ENCODE peak calls at places on chromosome 14, in seven cellular contexts. W is WTC11, V is BE2C, R is astrocyte of the spinal cord, K is GDM1, C is left ventricle myocardium inferior, D is NCI-H226. A is an unnamed sample.

GRCh38 chr14:98941481-98941880 is 330.5 kb downstream of the BCL11B start:
- DNase-seq in W (no peak), V (no peak), R (no peak), K (no peak), C (no peak), D (no peak), A (no peak)

GRCh38 chr14:75636100-75636692 is 24.5 kb downstream of the ERG28 start:
- DNase-seq in W (peak), V (peak), R (peak), K (no peak), C (no peak), D (no peak), A (peak)

GRCh38 chr14:35416108-35416750 is 11.7 kb upstream of the NFKBIA start:
- DNase-seq in W (no peak), V (no peak), R (no peak), K (no peak), C (no peak), D (no peak), A (no peak)

GRCh38 chr14:75513911-75514672 is 8.2 kb upstream of the BATF start:
- DNase-seq in W (no peak), V (no peak), R (no peak), K (no peak), C (no peak), D (no peak), A (no peak)

GRCh38 chr14:104845834-104846441 is 19.1 kb upstream of the CEP170B start:
- DNase-seq in W (no peak), V (no peak), R (no peak), K (no peak), C (no peak), D (no peak), A (no peak)

GRCh38 chr14:75132374-75133086 is 5.7 kb upstream of the NEK9 start:
- DNase-seq in W (peak), V (peak), R (peak), K (peak), C (no peak), D (peak), A (no peak)

GRCh38 chr14:54589843-54590242 is 22.9 kb downstream of the SAMD4A start:
- DNase-seq in W (no peak), V (no peak), R (no peak), K (no peak), C (no peak), D (no peak), A (no peak)

GRCh38 chr14:50619569-50620141 is 48.5 kb downstream of the SAV1 start:
- DNase-seq in W (no peak), V (no peak), R (peak), K (peak), C (no peak), D (no peak), A (no peak)

GRCh38 chr14:59028476-59029202 is 159.8 kb upstream of the DAAM1 start:
- DNase-seq in W (peak), V (peak), R (peak), K (peak), C (peak), D (peak), A (peak)

GRCh38 chr14:74952697-74953484 is 2.5 kb downstream of the PGF start:
- DNase-seq in W (no peak), V (no peak), R (no peak), K (peak), C (no peak), D (no peak), A (no peak)

GRCh38 chr14:89841855-89842254 is 112.7 kb downstream of the EFCAB11 start:
- DNase-seq in W (peak), V (no peak), R (no peak), K (no peak), C (no peak), D (no peak), A (no peak)

GRCh38 chr14:104665092-104665662 is 24.2 kb upstream of the INF2 start:
- DNase-seq in W (no peak), V (no peak), R (no peak), K (no peak), C (no peak), D (no peak), A (no peak)

GRCh38 chr14:54728700-54729527 is 162.0 kb downstream of the SAMD4A start:
- DNase-seq in W (no peak), V (no peak), R (no peak), K (no peak), C (no peak), D (no peak), A (no peak)

GRCh38 chr14:26252176-26252575 is 345.7 kb downstream of the NOVA1 start:
- DNase-seq in W (no peak), V (no peak), R (no peak), K (no peak), C (no peak), D (no peak), A (no peak)

GRCh38 chr14:98130691-98131090 is 1141.3 kb downstream of the BCL11B start:
- DNase-seq in W (no peak), V (no peak), R (no peak), K (no peak), C (no peak), D (no peak), A (no peak)

GRCh38 chr14:61659582-61659981 is 35.7 kb upstream of the HIF1A start:
- DNase-seq in W (no peak), V (no peak), R (no peak), K (no peak), C (no peak), D (no peak), A (no peak)

GRCh38 chr14:80764496-80764895 is 177.0 kb downstream of the CEP128 start:
- DNase-seq in W (no peak), V (no peak), R (peak), K (no peak), C (no peak), D (peak), A (no peak)

GRCh38 chr14:63949696-63950095 is 96.9 kb downstream of the SYNE2 start:
- DNase-seq in W (no peak), V (no peak), R (peak), K (no peak), C (no peak), D (peak), A (no peak)

GRCh38 chr14:102171173-102172020 is 31.7 kb downstream of the WDR20 start:
- DNase-seq in W (no peak), V (no peak), R (no peak), K (no peak), C (no peak), D (no peak), A (no peak)

GRCh38 chr14:101215266-101215665 is 311.7 kb upstream of the RTL1 start:
- DNase-seq in W (no peak), V (no peak), R (no peak), K (no peak), C (no peak), D (no peak), A (no peak)

GRCh38 chr14:26995301-26995700 is 397.5 kb upstream of the NOVA1 start:
- DNase-seq in W (no peak), V (no peak), R (no peak), K (no peak), C (no peak), D (no peak), A (no peak)

GRCh38 chr14:21068521-21069387 is 1.4 kb upstream of the ARHGEF40 start:
- DNase-seq in W (peak), V (peak), R (peak), K (peak), C (peak), D (peak), A (peak)

GRCh38 chr14:55858604-55859003 is 259.6 kb upstream of the PELI2 start:
- DNase-seq in W (no peak), V (no peak), R (no peak), K (no peak), C (no peak), D (no peak), A (no peak)

GRCh38 chr14:52325632-52326031 is 11.5 kb downstream of the PTGER2 start:
- DNase-seq in W (no peak), V (no peak), R (peak), K (no peak), C (no peak), D (no peak), A (no peak)

A was measured in glutamatergic neuron.